ENCODE peak calls at places on chromosome 11, in five cellular contexts. One of them, this sample, is unnamed.

GRCh38 chr11:3165916-3166267 is 782 bp upstream of the OSBPL5 start:
- DNase-seq in endothelial cell of umbilical vein: no peak
- DNase-seq in sigmoid colon: no peak
- DNase-seq in H9: no peak
- DNase-seq in pancreas: no peak
- DNase-seq in this sample: no peak

GRCh38 chr11:70365536-70365912 is 32.8 kb upstream of the CTTN start:
- DNase-seq in endothelial cell of umbilical vein: no peak
- DNase-seq in sigmoid colon: no peak
- DNase-seq in H9: no peak
- DNase-seq in pancreas: no peak
- DNase-seq in this sample: no peak

GRCh38 chr11:91608662-91609061 is 616.0 kb upstream of the FAT3 start:
- DNase-seq in endothelial cell of umbilical vein: peak; percentile 14
- DNase-seq in sigmoid colon: no peak
- DNase-seq in H9: no peak
- DNase-seq in pancreas: no peak
- DNase-seq in this sample: no peak

GRCh38 chr11:120128392-120129172 is 9.3 kb downstream of the TRIM29 start:
- DNase-seq in endothelial cell of umbilical vein: no peak
- DNase-seq in sigmoid colon: peak; percentile 93
- DNase-seq in H9: no peak
- DNase-seq in pancreas: no peak
- DNase-seq in this sample: no peak

GRCh38 chr11:121721961-121722360 is 269.2 kb upstream of the SORL1-AS1 start:
- DNase-seq in endothelial cell of umbilical vein: no peak
- DNase-seq in sigmoid colon: peak; percentile 72
- DNase-seq in H9: no peak
- DNase-seq in pancreas: no peak
- DNase-seq in this sample: no peak

GRCh38 chr11:746289-747175 is 732 bp upstream of the TALDO1 start:
- DNase-seq in endothelial cell of umbilical vein: no peak
- DNase-seq in sigmoid colon: peak; percentile 65
- DNase-seq in H9: peak; percentile 65
- DNase-seq in pancreas: no peak
- DNase-seq in this sample: no peak

GRCh38 chr11:102546923-102547471 is 16.4 kb upstream of the MMP7 start:
- DNase-seq in endothelial cell of umbilical vein: no peak
- DNase-seq in sigmoid colon: no peak
- DNase-seq in H9: no peak
- DNase-seq in pancreas: no peak
- DNase-seq in this sample: peak; percentile 52

GRCh38 chr11:105862736-105863367 is 159.2 kb downstream of the MSANTD4 start:
- DNase-seq in endothelial cell of umbilical vein: peak; percentile 73
- DNase-seq in sigmoid colon: no peak
- DNase-seq in H9: no peak
- DNase-seq in pancreas: no peak
- DNase-seq in this sample: no peak

GRCh38 chr11:67564230-67564629 is 19.4 kb upstream of the GSTP1 start:
- DNase-seq in endothelial cell of umbilical vein: no peak
- DNase-seq in sigmoid colon: no peak
- DNase-seq in H9: no peak
- DNase-seq in pancreas: no peak
- DNase-seq in this sample: no peak

GRCh38 chr11:93935826-93936225 is 85.3 kb upstream of the HEPHL1 start:
- DNase-seq in endothelial cell of umbilical vein: no peak
- DNase-seq in sigmoid colon: no peak
- DNase-seq in H9: no peak
- DNase-seq in pancreas: no peak
- DNase-seq in this sample: no peak

GRCh38 chr11:121291896-121292502 is 572 bp upstream of the SC5D start:
- DNase-seq in endothelial cell of umbilical vein: no peak
- DNase-seq in sigmoid colon: no peak
- DNase-seq in H9: peak; percentile 42
- DNase-seq in pancreas: no peak
- DNase-seq in this sample: no peak

GRCh38 chr11:66211100-66211499 is 57.3 kb upstream of the RAB1B start:
- DNase-seq in endothelial cell of umbilical vein: no peak
- DNase-seq in sigmoid colon: peak; percentile 14
- DNase-seq in H9: peak; percentile 12
- DNase-seq in pancreas: no peak
- DNase-seq in this sample: no peak

GRCh38 chr11:10490398-10491232 is 35.6 kb downstream of the AMPD3 start:
- DNase-seq in endothelial cell of umbilical vein: peak; percentile 89
- DNase-seq in sigmoid colon: peak; percentile 91
- DNase-seq in H9: peak; percentile 27
- DNase-seq in pancreas: peak; percentile 47
- DNase-seq in this sample: no peak

GRCh38 chr11:14643697-14644395 is at the start of gene PDE3B:
- DNase-seq in endothelial cell of umbilical vein: peak; percentile 35
- DNase-seq in sigmoid colon: peak; percentile 93
- DNase-seq in H9: peak; percentile 90
- DNase-seq in pancreas: peak; percentile 86
- DNase-seq in this sample: peak; percentile 56

GRCh38 chr11:12785901-12786300 is 111.7 kb downstream of the TEAD1 start:
- DNase-seq in endothelial cell of umbilical vein: no peak
- DNase-seq in sigmoid colon: no peak
- DNase-seq in H9: no peak
- DNase-seq in pancreas: peak; percentile 60
- DNase-seq in this sample: no peak

DNA sequence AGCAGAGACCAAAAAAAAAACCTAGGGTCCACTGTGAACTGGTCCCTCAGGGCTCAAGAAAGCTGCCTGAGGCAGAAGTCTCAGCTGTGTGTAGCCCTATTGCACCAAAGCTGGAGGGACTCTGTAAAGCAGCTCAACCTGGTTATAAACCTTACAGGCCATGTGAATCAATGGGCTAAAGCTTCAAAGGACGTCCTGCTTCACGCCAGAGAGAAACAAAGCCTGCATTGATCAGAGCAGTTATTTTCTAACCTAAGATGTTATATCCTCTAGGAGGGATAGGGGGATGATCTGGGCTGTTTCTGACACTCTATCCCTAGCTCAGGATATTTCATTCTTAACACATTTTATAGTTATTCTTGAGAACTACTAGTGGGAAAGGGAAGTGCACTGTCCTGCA is 432.2 kb upstream of the ANO3 start:
- DNase-seq in endothelial cell of umbilical vein: no peak
- DNase-seq in sigmoid colon: no peak
- DNase-seq in H9: no peak
- DNase-seq in pancreas: no peak
- DNase-seq in this sample: no peak
- TF ChIP-seq CTCF in endothelial cell of umbilical vein: no peak
- TF ChIP-seq CTCF in sigmoid colon: no peak
- TF ChIP-seq CTCF in H9: no peak
- TF ChIP-seq CTCF in pancreas: no peak
- TF ChIP-seq CTCF in this sample: no peak

GRCh38 chr11:34653851-34654490 is 33.1 kb downstream of the EHF start:
- DNase-seq in endothelial cell of umbilical vein: no peak
- DNase-seq in sigmoid colon: no peak
- DNase-seq in H9: no peak
- DNase-seq in pancreas: peak; percentile 81
- DNase-seq in this sample: no peak
- TF ChIP-seq CTCF in endothelial cell of umbilical vein: no peak
- TF ChIP-seq CTCF in sigmoid colon: no peak
- TF ChIP-seq CTCF in H9: no peak
- TF ChIP-seq CTCF in pancreas: no peak
- TF ChIP-seq CTCF in this sample: no peak

DNA sequence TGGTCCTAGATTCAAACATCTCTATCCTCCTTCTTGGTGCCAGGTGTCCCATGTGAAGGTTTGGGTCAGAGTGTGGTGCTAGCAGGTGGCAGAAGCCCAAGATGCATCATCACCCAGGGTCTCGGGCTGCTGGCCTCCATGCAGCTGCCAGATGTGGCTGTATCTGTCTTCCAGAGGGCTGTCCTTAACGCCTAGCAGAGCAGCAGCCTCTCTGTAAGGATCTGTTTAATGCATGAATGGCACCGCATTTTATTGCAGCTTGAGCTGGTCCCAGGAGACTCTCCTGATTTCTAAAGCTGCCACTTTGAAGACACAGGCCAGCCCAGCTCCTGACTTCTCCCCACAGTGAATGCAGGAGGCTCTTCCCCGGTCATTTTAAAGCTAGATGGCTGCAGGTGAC is 26.3 kb downstream of the SLC1A2 start:
- DNase-seq in endothelial cell of umbilical vein: no peak
- DNase-seq in sigmoid colon: no peak
- DNase-seq in H9: no peak
- DNase-seq in pancreas: no peak
- DNase-seq in this sample: no peak
- TF ChIP-seq CTCF in endothelial cell of umbilical vein: no peak
- TF ChIP-seq CTCF in sigmoid colon: no peak
- TF ChIP-seq CTCF in H9: no peak
- TF ChIP-seq CTCF in pancreas: no peak
- TF ChIP-seq CTCF in this sample: no peak

GRCh38 chr11:58742981-58743880 is 11.5 kb upstream of the GLYAT start:
- DNase-seq in endothelial cell of umbilical vein: no peak
- DNase-seq in sigmoid colon: no peak
- DNase-seq in H9: no peak
- DNase-seq in pancreas: no peak
- DNase-seq in this sample: no peak
- TF ChIP-seq CTCF in endothelial cell of umbilical vein: no peak
- TF ChIP-seq CTCF in sigmoid colon: no peak
- TF ChIP-seq CTCF in H9: no peak
- TF ChIP-seq CTCF in pancreas: no peak
- TF ChIP-seq CTCF in this sample: no peak